ENCODE peak calls at places on chromosomes 16 and 17, in four cellular contexts. Y is mesendoderm, M is SK-N-SH, Q is GM23248. C is an unnamed sample.

GRCh38 chr17:73203135-73203787 is 10.4 kb downstream of the COG1 start:
- DNase-seq in M (no peak), Y (no peak), Q (no peak), C (no peak)

GRCh38 chr17:64399071-64399766 is 8.6 kb upstream of the PECAM1 start:
- DNase-seq in Y (no peak), M (no peak), Q (no peak), C (no peak)

GRCh38 chr17:31834448-31834847 is 24.6 kb downstream of the COPRS start:
- DNase-seq in Q (no peak), Y (no peak), M (no peak), C (no peak)

GRCh38 chr16:12499032-12499735 is 304.5 kb downstream of the CPPED1 start:
- DNase-seq in Y (no peak), Q (no peak), M (no peak), C (no peak)

GRCh38 chr17:33667052-33667509 is 374.0 kb upstream of the ASIC2 start:
- DNase-seq in M (no peak), Q (no peak), Y (no peak), C (no peak)

GRCh38 chr17:29585080-29585751 is 4.2 kb downstream of the GIT1 start:
- DNase-seq in M (peak; percentile 24), Q (no peak), Y (no peak), C (no peak)

GRCh38 chr16:30113031-30113710 is at the start of gene GDPD3:
- DNase-seq in M (no peak), Y (no peak), Q (peak; percentile 44), C (no peak)

GRCh38 chr17:74792586-74792985 is 16.4 kb upstream of the NAT9 start:
- DNase-seq in M (no peak), Q (no peak), Y (no peak), C (no peak)

GRCh38 chr17:52790359-52790955 is 631.9 kb upstream of the CA10 start:
- DNase-seq in Q (no peak), Y (peak; percentile 13), M (no peak), C (no peak)

GRCh38 chr17:77319211-77320031 is 178.7 kb downstream of the SEC14L1 start:
- DNase-seq in Q (peak; percentile 99), Y (peak; percentile 81), M (peak; percentile 43), C (peak; percentile 97)

GRCh38 chr16:70700101-70701020 is 14.5 kb upstream of the MTSS2 start:
- DNase-seq in Y (no peak), Q (no peak), M (no peak), C (no peak)

GRCh38 chr16:11500720-11501346 is 85.9 kb downstream of the LITAF start:
- DNase-seq in Y (no peak), M (no peak), Q (no peak), C (no peak)

GRCh38 chr16:80824623-80825364 is 20.4 kb upstream of the CDYL2 start:
- DNase-seq in M (peak; percentile 38), Y (peak; percentile 67), Q (peak; percentile 69), C (peak; percentile 79)

GRCh38 chr16:28191364-28191985 is 20.3 kb downstream of the XPO6 start:
- DNase-seq in M (no peak), Y (no peak), Q (no peak), C (no peak)

GRCh38 chr17:77607606-77608005 is 350.9 kb upstream of the TNRC6C start:
- DNase-seq in M (peak; percentile 11), Y (no peak), Q (no peak), C (no peak)

GRCh38 chr17:63406689-63407330 is 39.3 kb downstream of the CYB561 start:
- DNase-seq in M (peak; percentile 82), Y (peak; percentile 92), Q (peak; percentile 91), C (peak; percentile 94)

GRCh38 chr16:53132406-53132805 is 77.6 kb downstream of the CHD9 start:
- DNase-seq in Q (peak; percentile 45), Y (no peak), M (no peak), C (peak; percentile 49)

GRCh38 chr17:83144421-83145357 is 65.3 kb downstream of the METRNL start:
- DNase-seq in M (no peak), Q (peak; percentile 81), Y (no peak), C (peak; percentile 36)

GRCh38 chr16:3971261-3971660 is 90.7 kb upstream of the CREBBP start:
- DNase-seq in Y (no peak), M (no peak), Q (peak; percentile 43), C (peak; percentile 70)

GRCh38 chr16:19119564-19119963 is 5.8 kb downstream of the ITPRIPL2 start:
- DNase-seq in M (no peak), Y (no peak), Q (peak; percentile 94), C (peak; percentile 74)

DNA sequence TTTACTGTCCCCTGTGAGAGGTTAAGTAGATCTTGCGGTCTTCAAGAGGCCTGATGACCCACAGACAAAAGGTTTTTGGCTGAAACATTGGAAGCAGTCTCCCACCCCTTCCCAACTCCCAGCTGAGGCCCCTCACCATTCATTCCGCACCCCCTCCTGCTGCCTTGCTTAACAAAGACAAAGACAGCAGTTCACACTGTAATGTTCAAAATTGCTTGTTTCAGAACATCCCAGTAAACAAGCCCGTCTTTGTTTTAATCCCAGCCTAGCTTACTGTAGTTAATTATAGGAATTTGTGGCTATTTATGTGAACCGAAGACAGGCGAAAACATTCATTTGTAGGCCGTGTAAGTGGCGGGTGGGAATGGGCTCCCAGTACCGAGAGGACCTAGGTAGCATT is 55.7 kb downstream of the IRX5 start:
- DNase-seq in Y (no peak), M (no peak), Q (no peak), C (no peak)
- H3K9ac ChIP-seq in Y (no peak overlapping the region), M (no peak overlapping the region), Q (no peak overlapping the region), C (no peak overlapping the region)

GRCh38 chr17:35764123-35764991 is 3.7 kb downstream of the C17orf50 start:
- DNase-seq in Q (peak; percentile 91), Y (peak; percentile 97), M (peak; percentile 98), C (peak; percentile 92)
- H3K9ac ChIP-seq in Q (peak overlapping the region; percentile 48), Y (no peak overlapping the region), M (no peak overlapping the region), C (peak overlapping the region; percentile 49)

GRCh38 chr17:7656958-7657715 is 6.4 kb downstream of the ATP1B2 start:
- DNase-seq in M (peak; percentile 20), Y (peak; percentile 98), Q (no peak), C (no peak)
- H3K9ac ChIP-seq in M (no peak overlapping the region), Y (no peak overlapping the region), Q (no peak overlapping the region), C (no peak overlapping the region)

DNA sequence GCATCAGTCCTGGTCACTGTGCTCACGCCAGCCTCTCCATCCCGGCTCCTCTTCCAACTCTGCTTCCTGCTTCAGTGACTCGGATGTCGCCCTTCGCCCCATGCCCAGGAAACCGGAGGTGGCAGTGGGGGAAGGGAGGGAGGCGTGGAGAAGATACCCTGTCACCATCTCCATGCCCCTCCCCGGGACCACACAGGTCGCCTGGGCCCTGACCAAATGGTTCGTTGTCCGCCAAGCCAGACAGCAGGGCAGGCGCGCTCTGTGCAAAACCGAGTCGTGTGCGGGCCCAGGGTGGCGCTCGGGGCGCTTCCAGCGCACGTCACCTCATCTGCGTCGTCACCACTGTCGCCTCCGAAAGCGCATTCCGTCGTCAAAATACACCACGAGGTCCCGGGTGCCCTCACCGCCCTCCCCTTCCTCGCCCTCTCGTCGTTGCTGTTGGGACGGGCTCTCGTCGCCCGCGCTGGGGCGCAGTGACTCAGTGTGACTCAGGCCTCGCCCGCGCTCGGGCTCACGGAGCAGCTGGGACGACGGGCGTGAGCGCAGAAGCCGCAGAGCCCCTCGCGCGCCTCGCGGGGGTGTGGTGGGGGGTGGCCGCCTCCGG is 39.2 kb downstream of the ZNF778 start:
- DNase-seq in M (peak; percentile 30), Y (peak; percentile 63), Q (peak; percentile 89), C (peak; percentile 86)
- H3K9ac ChIP-seq in M (no peak overlapping the region), Y (peak overlapping the region; percentile 56), Q (peak overlapping the region; percentile 54), C (peak overlapping the region; percentile 88)

GRCh38 chr16:87635541-87636049 is 33.3 kb downstream of the JPH3 start:
- DNase-seq in Q (peak; percentile 64), M (peak; percentile 91), Y (peak; percentile 46), C (peak; percentile 60)
- H3K9ac ChIP-seq in Q (no peak overlapping the region), M (no peak overlapping the region), Y (no peak overlapping the region), C (no peak overlapping the region)

GRCh38 chr17:42182927-42183734 is 2.1 kb downstream of the HCRT start:
- DNase-seq in M (no peak), Q (peak; percentile 66), Y (peak; percentile 60), C (peak; percentile 16)
- H3K9ac ChIP-seq in M (no peak overlapping the region), Q (no peak overlapping the region), Y (peak overlapping the region; percentile 63), C (peak overlapping the region; percentile 90)

GRCh38 chr17:78734841-78735641 is 47.0 kb downstream of the CYTH1 start:
- DNase-seq in Y (no peak), Q (no peak), M (no peak), C (no peak)

GRCh38 chr17:78738245-78738644 is 43.8 kb downstream of the CYTH1 start:
- DNase-seq in Q (no peak), M (no peak), Y (peak; percentile 49), C (no peak)

GRCh38 chr17:78736526-78737079 is 45.5 kb downstream of the CYTH1 start:
- DNase-seq in Y (peak; percentile 72), M (no peak), Q (no peak), C (no peak)

GRCh38 chr17:78737332-78737731 is 44.7 kb downstream of the CYTH1 start:
- DNase-seq in M (peak; percentile 81), Q (peak; percentile 90), Y (peak; percentile 54), C (peak; percentile 82)

GRCh38 chr17:78735832-78736525 is 46.1 kb downstream of the CYTH1 start:
- DNase-seq in Y (peak; percentile 67), M (no peak), Q (peak; percentile 47), C (no peak)
- H3K9ac ChIP-seq in Y (no peak overlapping the region), M (no peak overlapping the region), Q (no peak overlapping the region), C (peak overlapping the region; percentile 71)

DNA sequence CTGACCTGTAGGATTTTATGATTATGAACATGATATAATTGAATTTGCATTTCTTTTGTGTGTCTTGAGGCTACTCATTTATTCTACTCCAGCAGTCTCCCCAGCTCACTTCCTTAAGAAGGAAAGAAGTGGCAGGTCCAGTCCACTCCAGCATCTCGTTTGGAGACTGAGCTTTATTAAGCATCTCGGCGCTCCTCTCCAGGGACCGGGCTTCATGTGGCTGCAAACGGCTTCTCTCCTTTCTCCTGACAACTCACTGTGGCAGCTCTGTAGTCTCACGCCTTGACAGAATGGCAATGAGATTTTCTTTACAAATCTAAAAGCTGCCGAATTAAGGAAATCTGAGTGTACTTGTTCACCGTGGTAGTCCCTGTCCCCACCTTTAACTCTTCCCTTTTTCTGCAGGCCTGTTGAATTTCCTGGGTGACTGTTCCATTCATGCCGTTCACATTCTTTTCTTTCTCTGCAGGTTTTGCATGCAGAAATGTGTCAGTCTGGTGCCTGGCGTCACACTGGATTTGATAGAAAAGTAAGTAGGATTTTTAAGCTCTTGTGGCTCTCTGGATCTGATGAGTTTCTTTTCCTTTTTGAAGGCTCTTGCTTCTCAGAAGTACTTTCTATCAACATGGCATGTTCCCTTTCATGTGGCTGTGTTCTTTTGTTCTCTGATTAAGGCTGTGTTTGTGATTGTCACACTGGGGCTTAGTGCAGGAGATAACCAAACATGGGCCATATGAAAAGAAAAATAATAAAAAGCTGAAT is 200.5 kb upstream of the CHMP6 start:
- DNase-seq in M (no peak), Y (no peak), Q (peak; percentile 24), C (peak; percentile 20)
- H3K9ac ChIP-seq in M (no peak overlapping the region), Y (no peak overlapping the region), Q (peak overlapping the region; percentile 21), C (peak overlapping the region; percentile 63)

DNA sequence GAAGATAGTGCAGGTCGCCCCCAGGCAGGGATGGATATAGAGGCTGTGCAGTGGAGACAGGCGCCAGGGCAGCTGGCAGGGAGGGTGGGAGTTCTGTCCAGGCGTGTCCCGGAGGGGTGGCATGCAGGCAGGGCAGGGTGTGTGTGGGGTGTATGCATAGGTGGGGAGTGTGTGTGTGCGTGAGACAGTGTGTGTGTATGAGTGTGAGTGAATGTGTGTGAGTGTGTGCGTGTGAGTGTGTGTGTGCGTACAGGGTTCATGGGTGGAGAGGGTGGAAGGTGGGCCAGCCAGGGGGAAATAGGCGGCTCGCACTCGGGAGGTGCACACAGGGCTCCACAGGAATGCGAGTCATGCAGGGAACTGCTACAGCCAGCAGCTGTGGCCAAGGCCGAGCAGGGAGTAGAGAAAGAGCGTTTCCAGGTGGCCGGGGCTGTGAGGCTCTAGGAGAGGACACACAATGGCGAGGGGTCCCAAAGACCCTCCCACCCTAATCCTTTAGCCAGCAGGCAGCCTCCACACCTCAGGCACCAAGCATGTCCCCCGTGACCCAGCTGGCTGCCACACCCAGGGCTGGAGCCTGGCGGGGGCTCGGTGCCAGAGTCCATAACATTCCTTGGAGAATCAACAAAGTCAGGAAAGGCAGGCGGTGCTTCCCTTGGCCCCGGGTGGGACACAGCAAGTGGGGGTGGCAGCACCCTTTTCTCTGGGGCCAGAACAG is 4.6 kb downstream of the PLCD3 start:
- DNase-seq in M (no peak), Y (peak; percentile 45), Q (peak; percentile 57), C (peak; percentile 65)
- H3K9ac ChIP-seq in M (peak overlapping the region; percentile 19), Y (no peak overlapping the region), Q (peak overlapping the region; percentile 16), C (peak overlapping the region; percentile 35)